ENCODE peak calls at places on chromosomes 3 and 15, in seven cellular contexts. P is HepG2, D is GM12878, M is K562, N is SK-N-SH, F is HCT116, C is H1. Q is an unnamed sample.

GRCh38 chr3:115943579-115943978 is 320.3 kb downstream of the GAP43 start:
- DNase-seq in P (no peak), D (no peak), M (no peak), N (no peak), F (no peak), C (no peak), Q (no peak)

GRCh38 chr15:87570186-87570585 is 686.4 kb downstream of the NTRK3 start:
- DNase-seq in P (no peak), D (no peak), M (no peak), N (no peak), F (no peak), C (no peak), Q (no peak)

GRCh38 chr3:156548041-156548687 is 6.8 kb downstream of the SSR3 start:
- DNase-seq in P (no peak), D (no peak), M (no peak), N (no peak), F (no peak), C (no peak), Q (no peak)

GRCh38 chr3:11532865-11533490 is 110.7 kb downstream of the VGLL4 start:
- DNase-seq in P (no peak), D (no peak), M (no peak), N (no peak), F (no peak), C (no peak), Q (no peak)

GRCh38 chr3:16183601-16184270 is 9.3 kb downstream of the GALNT15 start:
- DNase-seq in P (no peak), D (no peak), M (no peak), N (no peak), F (no peak), C (no peak), Q (no peak)

GRCh38 chr15:65767895-65768294 is 24.2 kb downstream of the DENND4A start:
- DNase-seq in P (no peak), D (no peak), M (no peak), N (no peak), F (no peak), C (no peak), Q (no peak)

GRCh38 chr15:86654501-86654900 is 574.8 kb downstream of the AGBL1 start:
- DNase-seq in P (no peak), D (no peak), M (no peak), N (no peak), F (no peak), C (no peak), Q (no peak)

GRCh38 chr3:22245817-22246583 is 495.0 kb upstream of the ZNF385D start:
- DNase-seq in P (no peak), D (no peak), M (no peak), N (no peak), F (no peak), C (no peak), Q (no peak)

GRCh38 chr3:194121881-194122280 is 14.1 kb upstream of the HES1 start:
- DNase-seq in P (peak), D (no peak), M (no peak), N (no peak), F (no peak), C (no peak), Q (peak)

GRCh38 chr3:169328471-169328870 is 335.0 kb downstream of the MECOM start:
- DNase-seq in P (no peak), D (no peak), M (no peak), N (no peak), F (no peak), C (no peak), Q (no peak)

GRCh38 chr3:117809157-117810081 is 1099.8 kb downstream of the TUSC7 start:
- DNase-seq in P (no peak), D (no peak), M (no peak), N (no peak), F (no peak), C (no peak), Q (no peak)

GRCh38 chr3:31733234-31733667 is 200.5 kb downstream of the STT3B start:
- DNase-seq in P (no peak), D (no peak), M (no peak), N (peak), F (no peak), C (no peak), Q (peak)

GRCh38 chr3:22939349-22939748 is 263.8 kb upstream of the UBE2E2 start:
- DNase-seq in P (no peak), D (no peak), M (no peak), N (no peak), F (no peak), C (no peak), Q (no peak)

GRCh38 chr3:185696039-185696438 is 109.9 kb downstream of the SENP2 start:
- DNase-seq in P (no peak), D (no peak), M (no peak), N (peak), F (no peak), C (no peak), Q (no peak)

GRCh38 chr3:143895805-143896204 is 47.5 kb upstream of the SLC9A9 start:
- DNase-seq in P (no peak), D (no peak), M (no peak), N (no peak), F (no peak), C (no peak), Q (peak)

GRCh38 chr3:58066842-58067241 is 58.6 kb downstream of the FLNB start:
- DNase-seq in P (peak), D (no peak), M (no peak), N (no peak), F (no peak), C (no peak), Q (peak)

GRCh38 chr3:111917300-111917699 is 58.2 kb downstream of the PHLDB2 start:
- DNase-seq in P (no peak), D (no peak), M (no peak), N (no peak), F (peak), C (no peak), Q (no peak)
- TF ChIP-seq JUND in P (no peak), D (no peak), M (no peak), N (peak), F (no peak), C (no peak), Q (no peak)

DNA sequence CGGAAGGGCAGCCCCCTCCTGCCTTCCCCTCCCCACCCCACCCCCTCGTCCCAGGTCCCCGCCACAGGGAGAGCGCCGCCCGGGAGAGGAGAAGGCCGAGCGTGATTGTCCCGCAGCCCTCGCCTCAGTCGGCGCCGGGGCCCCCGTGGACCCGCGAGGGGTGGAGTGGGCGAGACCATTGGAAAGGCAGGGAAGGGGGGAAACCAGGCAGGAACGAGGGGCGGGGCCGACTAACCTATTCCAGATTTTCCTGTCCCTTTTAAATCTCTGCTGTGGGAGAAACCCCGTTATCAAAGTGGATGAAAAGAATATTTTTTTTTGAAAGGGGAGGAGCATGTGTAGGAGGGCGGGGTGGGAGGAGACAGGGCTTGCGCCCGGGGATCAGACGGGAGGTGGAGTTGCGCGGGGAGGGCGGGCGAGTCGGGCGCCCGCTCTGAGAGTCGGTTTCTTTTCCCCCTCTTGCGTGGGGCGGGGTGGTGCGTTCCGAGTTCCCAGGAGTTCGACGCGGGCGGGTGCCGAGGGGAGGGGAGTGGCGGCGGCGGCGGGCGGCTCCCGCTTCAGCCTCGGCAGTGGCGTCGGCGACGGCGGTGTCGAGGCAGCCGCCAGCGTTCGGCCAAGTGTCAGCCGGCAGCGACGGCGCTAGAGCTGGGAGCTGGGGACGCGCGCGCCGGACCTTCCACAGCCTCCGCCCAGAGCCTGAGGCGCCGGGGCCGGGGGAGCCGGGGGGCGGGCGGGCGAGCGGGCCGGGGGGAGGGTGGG is at the start of gene NECTIN3:
- DNase-seq in P (peak), D (no peak), M (peak), N (peak), F (peak), C (no peak), Q (peak)
- TF ChIP-seq JUND in P (no peak), D (no peak), M (no peak), N (peak), F (no peak), C (peak), Q (no peak)

DNA sequence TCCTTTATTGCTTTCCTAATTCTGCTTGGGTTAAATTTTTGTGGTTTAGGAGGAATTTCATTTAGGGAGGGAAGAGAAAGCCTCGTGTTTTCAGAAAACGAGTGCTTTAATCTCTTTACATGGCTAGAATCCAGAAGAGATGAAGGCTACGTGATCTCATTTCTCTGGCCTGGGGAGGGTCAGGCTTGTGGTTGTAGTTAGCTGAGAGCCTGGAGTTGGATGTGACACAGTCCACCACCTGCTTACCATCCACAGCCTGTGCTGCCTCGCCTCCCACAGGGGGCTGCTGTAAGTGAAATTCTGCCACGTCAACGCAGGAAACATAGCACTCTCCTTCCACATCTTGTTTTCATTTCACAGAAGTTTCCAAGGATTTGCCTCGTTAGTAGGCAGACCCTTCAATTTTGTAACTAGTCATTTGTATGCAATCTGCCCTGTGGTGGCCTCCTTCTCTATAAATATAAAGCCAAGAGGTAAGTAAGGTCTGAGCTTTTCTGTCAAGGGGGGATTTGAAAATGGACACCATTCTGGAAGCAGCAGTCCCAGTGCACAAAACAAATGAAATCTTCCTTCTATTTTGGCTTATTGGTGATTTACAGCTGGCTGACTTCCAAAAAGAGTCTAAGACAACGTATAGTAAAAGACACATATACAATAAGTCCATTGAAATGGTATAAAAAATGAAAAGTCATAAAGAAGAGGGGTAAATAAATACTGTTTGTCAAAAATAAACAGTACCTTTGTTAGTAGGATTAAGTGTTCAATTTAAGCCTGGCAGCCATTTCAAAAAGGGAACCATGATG is 3.4 kb downstream of the GXYLT2 start:
- DNase-seq in P (peak), D (no peak), M (peak), N (peak), F (no peak), C (no peak), Q (peak)
- TF ChIP-seq JUND in P (no peak), D (no peak), M (no peak), N (peak), F (no peak), C (no peak), Q (no peak)

GRCh38 chr15:81199031-81199779 is 2.5 kb downstream of the IL16 start:
- DNase-seq in P (no peak), D (no peak), M (no peak), N (no peak), F (no peak), C (no peak), Q (no peak)
- TF ChIP-seq JUND in P (no peak), D (no peak), M (no peak), N (no peak), F (no peak), C (no peak), Q (no peak)

GRCh38 chr15:95563634-95564033 is 766.9 kb upstream of the NR2F2 start:
- DNase-seq in P (no peak), D (no peak), M (no peak), N (no peak), F (no peak), C (no peak), Q (no peak)
- TF ChIP-seq JUND in P (no peak), D (no peak), M (no peak), N (no peak), F (no peak), C (no peak), Q (no peak)

DNA sequence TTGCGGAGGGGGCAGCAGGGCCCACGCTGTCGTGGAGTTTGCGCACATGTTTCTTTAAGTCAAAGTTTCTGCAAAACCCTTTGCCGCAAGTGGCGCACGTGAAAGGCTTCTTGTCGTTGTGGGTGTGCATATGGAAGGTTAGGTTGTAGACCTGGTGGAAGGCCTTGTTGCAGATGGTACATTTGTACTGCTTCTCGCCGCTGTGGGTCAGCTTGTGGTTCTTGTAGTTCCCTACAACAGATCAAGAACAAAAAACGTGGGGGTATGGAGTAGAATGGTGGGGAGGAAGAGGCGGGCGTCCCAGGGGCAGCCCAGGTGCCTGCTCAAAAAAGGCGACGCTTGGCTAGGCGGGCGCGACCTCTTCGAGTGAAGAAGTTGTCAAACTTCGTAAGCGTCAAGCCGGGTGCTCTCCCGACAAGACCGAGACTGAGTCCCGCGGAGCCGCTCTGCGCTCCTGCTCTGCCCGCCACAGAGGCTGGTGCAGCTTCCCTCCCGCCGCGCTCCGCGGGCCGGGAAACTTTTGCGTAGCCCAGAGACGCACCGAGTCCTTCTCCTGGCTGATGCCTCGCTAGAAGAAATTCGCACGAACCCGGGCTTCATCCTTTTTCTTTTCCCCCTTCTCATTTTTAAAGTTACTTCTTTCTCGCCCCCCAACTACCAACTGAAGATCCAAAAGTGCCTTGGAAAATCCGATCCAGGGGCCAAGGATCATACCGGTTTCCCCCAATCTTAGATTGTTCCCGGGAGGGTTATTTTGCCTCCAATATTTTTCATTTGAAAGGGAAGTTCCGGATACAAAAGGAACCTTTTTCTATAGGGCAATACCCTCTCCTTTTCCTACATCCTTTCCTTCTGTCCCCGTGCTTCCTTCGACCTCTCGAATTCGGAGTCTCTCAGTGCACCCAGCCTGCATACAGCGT is 3.0 kb downstream of the FEZF2 start:
- DNase-seq in P (no peak), D (no peak), M (no peak), N (peak), F (no peak), C (no peak), Q (no peak)
- TF ChIP-seq JUND in P (no peak), D (no peak), M (no peak), N (no peak), F (no peak), C (no peak), Q (no peak)

GRCh38 chr3:114866430-114866829 is 280.7 kb downstream of the ZBTB20 start:
- DNase-seq in P (no peak), D (no peak), M (no peak), N (no peak), F (no peak), C (no peak), Q (no peak)

GRCh38 chr3:114863848-114864247 is 283.2 kb downstream of the ZBTB20 start:
- DNase-seq in P (no peak), D (no peak), M (no peak), N (no peak), F (no peak), C (no peak), Q (no peak)

GRCh38 chr3:114872056-114872455 is 275.0 kb downstream of the ZBTB20 start:
- DNase-seq in P (no peak), D (no peak), M (no peak), N (no peak), F (no peak), C (no peak), Q (no peak)

GRCh38 chr3:114867828-114868498 is 279.1 kb downstream of the ZBTB20 start:
- DNase-seq in P (no peak), D (no peak), M (no peak), N (no peak), F (no peak), C (no peak), Q (no peak)

GRCh38 chr3:114867359-114867758 is 279.7 kb downstream of the ZBTB20 start:
- DNase-seq in P (no peak), D (no peak), M (no peak), N (no peak), F (peak), C (no peak), Q (no peak)
- TF ChIP-seq JUND in P (no peak), D (no peak), M (no peak), N (no peak), F (peak), C (no peak), Q (no peak)

DNA sequence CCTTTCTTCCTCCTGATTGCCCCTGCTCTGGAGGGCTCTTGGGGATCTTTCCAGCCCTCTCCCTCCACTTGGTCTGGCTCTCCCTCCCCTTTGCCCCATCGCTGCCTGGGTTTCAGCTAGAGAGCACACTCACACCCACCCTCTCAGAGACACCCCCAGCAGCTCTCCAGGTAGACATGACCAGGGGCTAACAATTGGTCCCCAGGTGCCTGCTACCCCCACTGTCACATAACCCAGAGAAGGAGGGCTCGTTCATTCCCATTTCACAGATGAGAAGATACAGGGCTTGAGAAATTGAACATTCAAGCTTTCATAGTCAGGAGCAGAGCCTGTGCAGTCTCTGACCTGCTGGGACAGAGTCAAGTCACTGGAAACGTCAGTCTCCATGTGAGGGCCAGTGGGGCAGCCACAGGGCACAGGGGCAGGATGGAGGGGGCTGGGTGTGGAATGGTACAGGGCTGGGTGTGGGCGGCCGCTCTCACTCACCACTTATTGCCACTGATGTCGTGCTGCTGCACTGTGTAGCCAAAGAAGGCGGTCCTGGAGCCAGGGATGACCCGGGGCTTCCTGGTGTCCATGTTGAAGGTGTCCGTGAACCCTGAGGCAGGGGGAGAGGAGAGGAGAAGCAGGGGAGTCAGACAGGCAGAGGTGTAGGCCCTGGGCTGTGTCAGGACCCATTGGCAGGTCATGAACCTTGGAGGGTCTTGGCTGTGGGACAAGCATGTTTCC is 29.4 kb downstream of the ITGA11 start:
- DNase-seq in P (no peak), D (no peak), M (no peak), N (no peak), F (no peak), C (no peak), Q (no peak)
- TF ChIP-seq JUND in P (no peak), D (no peak), M (no peak), N (no peak), F (no peak), C (no peak), Q (no peak)

GRCh38 chr15:92813440-92813839 is 86.7 kb upstream of the CHD2 start:
- DNase-seq in P (no peak), D (no peak), M (no peak), N (no peak), F (no peak), C (no peak), Q (no peak)

GRCh38 chr15:92810418-92811138 is 89.5 kb upstream of the CHD2 start:
- DNase-seq in P (no peak), D (no peak), M (peak), N (no peak), F (no peak), C (no peak), Q (peak)

GRCh38 chr15:92809880-92810361 is 90.2 kb upstream of the CHD2 start:
- DNase-seq in P (no peak), D (no peak), M (peak), N (no peak), F (no peak), C (no peak), Q (no peak)

GRCh38 chr15:92812271-92812670 is 87.9 kb upstream of the CHD2 start:
- DNase-seq in P (no peak), D (no peak), M (no peak), N (no peak), F (no peak), C (no peak), Q (no peak)

DNA sequence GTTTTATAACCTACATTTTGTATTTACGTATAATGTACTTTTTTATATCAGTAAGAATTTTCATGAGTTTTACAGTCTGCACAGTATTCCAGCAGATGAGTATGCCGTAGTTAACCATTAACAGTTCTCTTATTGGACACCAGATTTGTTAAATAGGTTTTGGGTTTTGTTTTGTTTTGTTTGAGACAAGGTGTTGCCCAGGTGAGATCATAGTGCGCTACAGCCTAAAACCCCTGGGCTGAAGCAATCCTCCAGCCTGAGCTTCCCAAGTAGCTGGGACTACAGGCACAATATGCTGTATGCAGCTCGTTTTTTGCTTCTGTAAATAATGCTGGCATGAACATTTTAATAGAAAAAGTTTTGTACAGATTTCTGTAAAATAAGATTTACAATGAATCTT is 88.6 kb upstream of the CHD2 start:
- DNase-seq in P (peak), D (no peak), M (peak), N (no peak), F (no peak), C (no peak), Q (peak)
- TF ChIP-seq JUND in P (no peak), D (no peak), M (no peak), N (no peak), F (no peak), C (no peak), Q (no peak)